ENCODE peak calls at places on chromosomes 6 and 20, in nine cellular contexts. N, X, Z, U, D, I, A, Q and R are unnamed samples.

GRCh38 chr20:44688053-44688625 is 27.0 kb upstream of the CCN5 start:
- DNase-seq in I (no peak), Q (no peak), X (no peak), N (no peak), Z (no peak), U (no peak), D (no peak), A (no peak), R (no peak)

GRCh38 chr6:143539106-143539505 is 27.6 kb upstream of the FUCA2 start:
- DNase-seq in Z (no peak), X (no peak), A (no peak), I (no peak), N (no peak), D (no peak), Q (no peak), U (no peak), R (no peak)

GRCh38 chr6:37039958-37040357 is 34.5 kb downstream of the FGD2 start:
- DNase-seq in D (no peak), A (no peak), I (no peak), U (no peak), Z (no peak), N (no peak), X (no peak), Q (no peak), R (no peak)

GRCh38 chr20:48738399-48739304 is 89.1 kb downstream of the PREX1 start:
- DNase-seq in X (no peak), I (no peak), N (no peak), D (no peak), Q (no peak), Z (no peak), U (no peak), A (no peak), R (no peak)

GRCh38 chr20:59342017-59342957 is 41.9 kb downstream of the EDN3 start:
- DNase-seq in X (no peak), Q (no peak), N (no peak), A (no peak), I (peak; percentile 75), U (no peak), Z (no peak), D (no peak), R (no peak)

GRCh38 chr20:2109425-2110210 is 8.0 kb downstream of the STK35 start:
- DNase-seq in Q (peak; percentile 46), D (no peak), U (no peak), I (no peak), X (no peak), A (no peak), Z (peak; percentile 36), N (no peak), R (no peak)

GRCh38 chr20:60009826-60010616 is 51.8 kb downstream of the CDH26 start:
- DNase-seq in D (no peak), N (peak; percentile 25), A (no peak), Q (no peak), X (no peak), U (no peak), I (no peak), Z (peak; percentile 8), R (no peak)

GRCh38 chr20:53948383-53949318 is 121.7 kb downstream of the BCAS1 start:
- DNase-seq in Q (no peak), X (no peak), Z (no peak), U (no peak), A (no peak), D (no peak), N (no peak), I (no peak), R (no peak)

GRCh38 chr6:138692978-138693909 is 80.3 kb upstream of the CCDC28A start:
- DNase-seq in Q (peak; percentile 84), I (peak; percentile 67), U (peak; percentile 62), D (no peak), X (peak; percentile 90), Z (peak; percentile 88), A (peak; percentile 62), N (peak; percentile 84), R (peak; percentile 57)

GRCh38 chr6:87887266-87887665 is 160.4 kb upstream of the SPACA1 start:
- DNase-seq in X (no peak), A (no peak), Q (no peak), U (no peak), D (no peak), N (no peak), I (no peak), Z (no peak), R (no peak)

GRCh38 chr6:101393291-101394251 is at the start of gene GRIK2:
- DNase-seq in X (peak; percentile 69), Q (peak; percentile 25), Z (peak; percentile 59), D (no peak), A (peak; percentile 57), I (peak; percentile 82), N (no peak), U (peak; percentile 71), R (no peak)
- TF ChIP-seq CTCF in X (no peak), Q (peak; percentile 29), Z (peak; percentile 49), D (no peak), A (peak; percentile 55), I (peak; percentile 31), N (no peak), U (peak; percentile 39), R (no peak)

GRCh38 chr20:35619196-35620095 is 3.8 kb downstream of the SPAG4 start:
- DNase-seq in X (peak; percentile 89), I (peak; percentile 87), A (peak; percentile 60), Z (peak; percentile 91), U (peak; percentile 83), Q (peak; percentile 86), N (peak; percentile 84), D (peak; percentile 42), R (peak; percentile 74)

GRCh38 chr20:35618032-35618371 is 2.4 kb downstream of the SPAG4 start:
- DNase-seq in X (no peak), D (no peak), I (no peak), Z (no peak), A (no peak), Q (no peak), U (no peak), N (no peak), R (no peak)

GRCh38 chr20:35620818-35621559 is 5.4 kb downstream of the SPAG4 start:
- DNase-seq in U (no peak), A (no peak), Q (no peak), Z (no peak), N (no peak), X (no peak), D (no peak), I (no peak), R (no peak)

GRCh38 chr20:35618372-35619131 is 2.9 kb downstream of the SPAG4 start:
- DNase-seq in D (no peak), Z (peak; percentile 49), Q (no peak), U (peak; percentile 24), I (peak; percentile 32), N (no peak), A (no peak), X (no peak), R (peak; percentile 27)

DNA sequence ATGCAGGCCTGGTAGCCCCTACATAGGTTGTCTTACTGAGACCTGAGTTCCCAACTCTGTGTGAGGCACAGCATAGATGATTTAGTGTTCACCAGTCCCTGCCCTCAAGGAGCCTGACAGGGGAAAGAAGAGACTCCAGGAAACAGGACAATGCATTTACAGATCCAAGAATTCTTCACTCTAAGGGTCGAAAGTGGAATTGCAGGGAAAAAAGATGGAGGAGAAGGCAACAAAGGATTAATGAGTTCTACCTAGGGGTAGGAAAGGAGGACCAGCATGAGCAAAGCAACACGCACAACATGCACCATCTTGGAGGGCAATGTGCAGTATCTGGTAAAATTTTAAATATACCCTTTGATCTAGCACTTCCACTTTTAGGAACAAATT is 5.9 kb downstream of the SPAG4 start:
- DNase-seq in I (no peak), Z (no peak), N (no peak), D (no peak), U (no peak), A (no peak), Q (no peak), X (no peak), R (no peak)
- TF ChIP-seq CTCF in I (peak; percentile 15), Z (no peak), N (no peak), D (no peak), U (peak; percentile 36), A (no peak), Q (no peak), X (no peak), R (no peak)

GRCh38 chr20:41746635-41747034 is 128.5 kb upstream of the CHD6 start:
- DNase-seq in D (no peak), I (no peak), X (no peak), N (no peak), Q (no peak), U (no peak), A (no peak), Z (no peak), R (no peak)
- TF ChIP-seq CTCF in D (no peak), I (no peak), X (no peak), N (no peak), Q (no peak), U (no peak), A (peak; percentile 21), Z (no peak), R (no peak)

GRCh38 chr6:137571854-137572253 is 77.7 kb upstream of the OLIG3 start:
- DNase-seq in A (no peak), U (peak; percentile 63), I (peak; percentile 52), Z (peak; percentile 73), N (peak; percentile 38), X (no peak), D (no peak), Q (peak; percentile 44), R (no peak)
- TF ChIP-seq CTCF in A (peak; percentile 68), U (peak; percentile 84), I (peak; percentile 52), Z (peak; percentile 57), N (no peak), X (peak; percentile 64), D (peak; percentile 50), Q (peak; percentile 66), R (peak; percentile 85)

DNA sequence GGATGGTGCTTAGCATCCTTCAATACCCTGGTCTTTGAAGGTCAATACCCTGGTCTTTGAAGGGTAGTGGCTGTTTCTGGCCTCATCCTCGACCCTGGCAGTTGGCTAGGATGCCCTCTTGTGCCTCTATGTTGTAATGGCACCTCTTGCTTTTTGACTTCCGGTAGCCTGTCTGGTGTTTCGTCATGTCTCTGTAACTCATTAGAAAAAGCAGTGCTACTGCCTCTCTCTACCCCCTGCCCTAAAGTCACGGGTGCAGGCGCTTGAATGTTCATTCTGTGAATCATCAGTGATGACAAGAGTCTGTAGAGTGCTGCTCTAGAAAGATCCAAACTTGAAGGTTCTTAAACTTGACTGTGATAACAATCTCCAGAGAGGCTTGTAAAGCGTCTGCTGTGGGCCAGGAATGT is 28.3 kb downstream of the RSPO4 start:
- DNase-seq in X (no peak), I (no peak), N (peak; percentile 41), U (peak; percentile 38), Z (peak; percentile 67), A (no peak), Q (peak; percentile 12), D (no peak), R (no peak)
- TF ChIP-seq CTCF in X (peak; percentile 50), I (peak; percentile 47), N (peak; percentile 23), U (peak; percentile 36), Z (peak; percentile 48), A (peak; percentile 53), Q (peak; percentile 29), D (peak; percentile 36), R (no peak)